ENCODE peak calls at places on chromosome 17, in nine cellular contexts. F is astrocyte, L is ovary, V is AG10803, J is RWPE1, N is fibroblast of pulmonary artery, S is left lung, W is esophagus muscularis mucosa, R is GM20000. U is an unnamed sample.
A peak's percentile ranks its signal among the peaks of the same experiment; 100 is the strongest.

GRCh38 chr17:63358111-63358839 is 87.8 kb downstream of the CYB561 start:
- DNase-seq in J (no peak), S (no peak), L (no peak), W (no peak), V (peak; percentile 96), N (peak; percentile 82), R (no peak), F (peak; percentile 98), U (no peak)

GRCh38 chr17:57045868-57046671 is 39.0 kb upstream of the AKAP1 start:
- DNase-seq in L (no peak), S (peak; percentile 40), N (no peak), J (no peak), F (no peak), R (peak; percentile 79), V (no peak), W (no peak), U (peak; percentile 56)

GRCh38 chr17:17573912-17574311 is 17.6 kb downstream of the PEMT start:
- DNase-seq in V (peak; percentile 71), R (no peak), F (no peak), W (no peak), J (no peak), N (no peak), S (no peak), L (no peak), U (no peak)

GRCh38 chr17:21841839-21842238 is 149.5 kb downstream of the KCNJ18 start:
- DNase-seq in V (no peak), S (no peak), J (no peak), N (no peak), L (no peak), R (no peak), F (no peak), W (no peak), U (no peak)

GRCh38 chr17:41967141-41967920 is 736 bp downstream of the CNP start:
- DNase-seq in V (no peak), R (no peak), N (no peak), W (no peak), F (no peak), J (no peak), S (peak; percentile 36), L (peak; percentile 27), U (peak; percentile 59)

GRCh38 chr17:21098934-21099687 is 27.7 kb upstream of the DHRS7B start:
- DNase-seq in L (no peak), J (peak; percentile 96), W (no peak), N (peak; percentile 65), S (peak; percentile 63), V (peak; percentile 48), R (peak; percentile 89), F (peak; percentile 53), U (peak; percentile 90)

GRCh38 chr17:48747445-48748363 is 19.2 kb upstream of the HOXB13 start:
- DNase-seq in J (no peak), W (no peak), R (no peak), L (no peak), N (no peak), F (no peak), S (no peak), V (no peak), U (no peak)

GRCh38 chr17:4161179-4161559 is 18.2 kb downstream of the CYB5D2 start:
- DNase-seq in S (peak; percentile 34), F (peak; percentile 70), V (peak; percentile 72), N (peak; percentile 88), W (no peak), L (no peak), J (peak; percentile 90), R (no peak), U (no peak)

GRCh38 chr17:39235555-39236221 is 9.9 kb upstream of the STAC2 start:
- DNase-seq in S (no peak), R (peak; percentile 78), N (peak; percentile 72), W (no peak), V (peak; percentile 45), L (no peak), J (peak; percentile 54), F (peak; percentile 35), U (peak; percentile 80)

GRCh38 chr17:6422654-6423241 is 12.2 kb downstream of the AIPL1 start:
- DNase-seq in R (no peak), S (no peak), L (no peak), N (no peak), J (no peak), F (no peak), V (no peak), W (no peak), U (no peak)
- TF ChIP-seq CTCF in R (no peak), S (no peak), L (no peak), N (no peak), J (no peak), F (no peak), V (no peak), W (no peak), U (no peak)

DNA sequence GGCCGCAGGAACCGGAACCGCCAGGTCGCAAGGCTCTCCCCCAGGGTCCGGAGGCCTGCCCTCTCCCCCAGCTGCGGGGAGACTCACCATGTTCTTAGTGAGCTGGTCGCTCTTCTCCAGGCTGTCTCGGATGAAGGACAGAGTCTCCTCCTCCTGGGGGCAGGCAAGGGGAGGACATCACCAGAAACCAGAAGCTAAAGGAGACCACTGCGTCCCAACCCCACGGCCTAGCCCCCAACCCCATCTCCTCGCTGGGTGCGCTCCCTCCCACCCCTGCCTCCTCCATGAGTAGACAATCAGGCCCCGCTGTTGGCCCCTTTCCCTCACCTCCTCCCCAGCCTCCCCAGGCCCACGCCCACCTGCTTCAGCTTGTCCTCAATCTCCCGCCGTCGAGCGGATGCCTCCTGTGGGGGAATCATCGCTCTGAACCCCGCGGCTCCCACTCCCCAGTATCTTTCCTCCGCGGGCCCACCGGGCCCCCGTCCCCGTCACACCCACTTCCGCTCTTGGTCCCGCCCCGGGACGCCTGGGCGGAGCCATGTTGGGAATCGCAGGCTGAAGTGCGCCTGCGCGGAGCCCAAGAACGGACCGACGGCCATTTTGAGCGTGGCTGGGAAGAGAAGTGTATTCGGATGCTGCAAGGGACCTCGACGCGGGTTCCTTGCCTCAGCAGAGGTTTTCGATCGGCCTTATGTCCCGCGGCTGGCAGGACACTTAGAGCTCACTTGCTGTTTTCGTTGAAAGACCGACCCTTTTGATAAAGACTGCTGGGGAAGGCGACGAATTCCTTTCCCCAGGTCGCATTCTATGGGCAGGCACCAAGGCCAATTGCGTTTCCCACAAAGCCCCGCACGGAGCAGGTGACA is at the start of gene EXOC7:
- DNase-seq in J (peak; percentile 95), L (peak; percentile 90), V (peak; percentile 85), R (peak; percentile 97), S (peak; percentile 93), W (peak; percentile 95), N (peak; percentile 91), F (peak; percentile 58), U (peak; percentile 94)
- TF ChIP-seq CTCF in J (no peak), L (no peak), V (peak; percentile 24), R (no peak), S (no peak), W (no peak), N (no peak), F (no peak), U (no peak)

DNA sequence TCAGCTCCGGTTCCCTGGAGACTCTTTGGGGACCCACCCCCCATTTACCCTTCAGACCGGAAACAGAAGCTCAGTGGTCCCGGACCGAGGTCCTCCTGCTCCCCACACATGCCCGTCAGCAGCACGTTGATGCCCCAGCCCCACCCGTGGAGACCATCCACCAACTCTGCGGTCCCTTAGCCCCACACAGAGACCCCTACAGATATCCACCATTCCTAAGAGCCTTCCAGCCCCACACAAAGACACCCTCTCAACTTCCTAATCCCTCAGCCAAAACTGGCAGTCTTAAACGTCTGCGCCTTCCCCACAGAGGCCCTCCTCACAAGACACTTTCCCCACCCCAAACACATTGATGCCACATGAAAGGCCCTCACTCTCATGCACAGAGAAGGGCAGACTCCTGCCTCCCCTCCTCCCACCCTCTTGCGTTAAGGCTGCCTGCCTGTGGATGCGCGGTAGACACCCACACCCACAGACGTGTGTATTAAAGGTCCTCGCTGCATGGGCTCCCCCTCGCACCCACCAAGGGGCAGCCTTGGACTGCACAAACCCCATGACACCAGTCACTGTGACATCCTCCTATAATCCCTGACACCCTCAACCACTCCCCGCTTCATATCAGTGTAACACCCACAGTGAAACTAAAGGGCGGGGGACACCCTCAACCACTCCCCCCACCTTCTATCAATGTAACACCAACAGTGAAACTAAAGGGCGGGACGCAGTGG is 58.2 kb upstream of the RPH3AL start:
- DNase-seq in F (peak; percentile 21), V (peak; percentile 36), L (no peak), N (peak; percentile 11), W (no peak), R (no peak), S (no peak), J (no peak), U (peak; percentile 85)
- TF ChIP-seq CTCF in F (no peak), V (peak; percentile 4), L (no peak), N (no peak), W (no peak), R (no peak), S (no peak), J (no peak), U (no peak)

DNA sequence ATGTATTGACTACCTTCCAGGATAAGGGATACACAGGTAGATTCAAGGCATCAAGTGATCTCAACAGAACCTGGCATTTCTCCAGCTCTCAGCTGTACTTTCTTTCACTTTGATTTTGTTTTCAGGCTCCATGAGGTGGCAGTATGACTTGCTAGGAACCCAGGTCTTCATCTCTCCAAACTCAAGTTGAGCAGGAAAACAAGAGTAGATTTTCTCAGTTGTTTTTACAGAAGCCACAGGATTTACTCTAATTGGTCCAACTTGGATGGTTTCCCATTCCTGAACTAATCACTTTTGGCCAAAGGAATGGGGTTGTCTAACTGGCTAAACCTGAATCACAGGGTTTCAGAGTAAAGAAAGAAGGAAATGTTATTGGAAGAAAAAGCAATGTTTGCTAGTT is 146.6 kb downstream of the TRIM37 start:
- DNase-seq in V (peak; percentile 51), S (no peak), L (no peak), F (peak; percentile 78), R (peak; percentile 57), J (peak; percentile 53), N (peak; percentile 62), W (no peak), U (no peak)
- TF ChIP-seq CTCF in V (peak; percentile 22), S (no peak), L (no peak), F (no peak), R (no peak), J (no peak), N (peak; percentile 34), W (no peak), U (no peak)

DNA sequence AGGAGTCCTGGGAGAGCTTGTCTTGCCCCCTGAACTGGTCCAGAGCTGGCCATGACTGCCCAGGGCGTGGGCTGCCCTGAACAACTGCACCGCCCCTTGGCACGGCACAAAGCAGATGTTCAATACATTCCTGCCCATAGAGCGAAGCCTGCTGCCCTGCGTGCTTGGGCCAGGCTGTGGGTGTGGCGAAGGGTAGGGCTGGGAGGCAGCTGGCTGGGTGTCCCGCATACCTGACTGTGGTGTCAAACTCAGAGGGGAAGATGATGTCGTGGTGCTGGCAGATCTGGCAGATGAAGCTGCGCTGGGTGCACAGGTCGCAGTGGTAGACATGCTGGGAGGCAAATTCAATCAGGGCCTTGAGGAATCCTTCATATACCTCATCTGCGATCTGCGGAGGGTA is 124.2 kb upstream of the SMURF2 start:
- DNase-seq in S (no peak), F (no peak), L (no peak), J (peak; percentile 57), R (no peak), V (no peak), N (no peak), W (no peak), U (no peak)
- TF ChIP-seq CTCF in S (no peak), F (no peak), L (no peak), J (no peak), R (no peak), V (no peak), N (no peak), W (no peak), U (no peak)

DNA sequence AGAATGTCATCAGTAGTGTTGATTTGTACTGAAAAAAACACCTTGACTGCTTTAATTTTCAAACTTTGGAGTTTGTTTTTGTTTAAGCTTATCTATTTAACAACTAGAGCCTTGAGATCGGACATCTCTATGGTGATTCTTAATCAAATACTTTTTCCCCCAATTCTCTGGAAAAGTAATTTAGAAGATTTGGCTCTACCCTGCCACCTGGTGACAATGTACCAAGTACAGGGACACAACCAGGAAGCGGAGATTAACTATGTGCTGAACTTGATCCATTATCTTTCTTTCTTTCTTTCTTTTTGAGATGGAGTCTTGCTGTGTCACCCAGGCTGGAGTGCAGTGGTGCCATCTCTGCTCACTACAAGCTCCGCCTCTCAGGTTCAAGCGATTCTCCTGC is 30.8 kb downstream of the USP43 start:
- DNase-seq in N (no peak), V (no peak), S (no peak), W (no peak), J (no peak), F (no peak), R (no peak), L (no peak), U (no peak)
- TF ChIP-seq CTCF in N (no peak), V (peak; percentile 44), S (no peak), W (no peak), J (no peak), F (peak; percentile 2), R (no peak), L (no peak), U (no peak)

U was measured in activated CD8-positive, alpha-beta T cell treated with anti-CD3 and anti-CD28 coated beads for 36 hours.